ENCODE peak calls at places on chromosomes 2 and 18, in eight cellular contexts. One of them, this sample, is unnamed.

GRCh38 chr2:105732096-105732495 is 12.6 kb upstream of the NCK2 start:
- DNase-seq in IMR-90: no peak
- DNase-seq in coronary artery: no peak
- DNase-seq in ascending aorta: no peak
- DNase-seq in uterus: no peak
- DNase-seq in breast epithelium: no peak
- DNase-seq in right atrium auricular region: no peak
- DNase-seq in bronchial epithelial cell: peak
- DNase-seq in this sample: peak

GRCh38 chr2:191061381-191061982 is 47.5 kb upstream of the STAT1 start:
- DNase-seq in right atrium auricular region: no peak
- DNase-seq in coronary artery: no peak
- DNase-seq in ascending aorta: no peak
- DNase-seq in uterus: no peak
- DNase-seq in breast epithelium: no peak
- DNase-seq in bronchial epithelial cell: no peak
- DNase-seq in IMR-90: no peak
- DNase-seq in this sample: no peak

GRCh38 chr2:172549131-172549530 is 6.8 kb upstream of the PDK1 start:
- DNase-seq in breast epithelium: no peak
- DNase-seq in bronchial epithelial cell: no peak
- DNase-seq in IMR-90: no peak
- DNase-seq in coronary artery: no peak
- DNase-seq in right atrium auricular region: no peak
- DNase-seq in ascending aorta: no peak
- DNase-seq in uterus: no peak
- DNase-seq in this sample: no peak

GRCh38 chr2:158984554-158985207 is 16.2 kb downstream of the TANC1 start:
- DNase-seq in ascending aorta: no peak
- DNase-seq in uterus: no peak
- DNase-seq in right atrium auricular region: no peak
- DNase-seq in bronchial epithelial cell: no peak
- DNase-seq in IMR-90: peak
- DNase-seq in coronary artery: no peak
- DNase-seq in breast epithelium: no peak
- DNase-seq in this sample: peak

GRCh38 chr2:11326692-11327211 is 17.7 kb downstream of the ROCK2 start:
- DNase-seq in breast epithelium: no peak
- DNase-seq in right atrium auricular region: no peak
- DNase-seq in ascending aorta: no peak
- DNase-seq in IMR-90: no peak
- DNase-seq in coronary artery: no peak
- DNase-seq in uterus: no peak
- DNase-seq in bronchial epithelial cell: no peak
- DNase-seq in this sample: no peak

GRCh38 chr2:124024491-124025348 is at the start of gene CNTNAP5:
- DNase-seq in coronary artery: no peak
- DNase-seq in uterus: no peak
- DNase-seq in IMR-90: no peak
- DNase-seq in bronchial epithelial cell: peak
- DNase-seq in right atrium auricular region: no peak
- DNase-seq in breast epithelium: peak
- DNase-seq in ascending aorta: no peak
- DNase-seq in this sample: peak

GRCh38 chr18:11987527-11987926 is 6.2 kb downstream of the IMPA2 start:
- DNase-seq in ascending aorta: no peak
- DNase-seq in breast epithelium: no peak
- DNase-seq in uterus: no peak
- DNase-seq in IMR-90: peak
- DNase-seq in coronary artery: no peak
- DNase-seq in bronchial epithelial cell: no peak
- DNase-seq in right atrium auricular region: no peak
- DNase-seq in this sample: no peak

GRCh38 chr2:122960727-122961641 is 1064.1 kb upstream of the CNTNAP5 start:
- DNase-seq in breast epithelium: no peak
- DNase-seq in uterus: no peak
- DNase-seq in coronary artery: no peak
- DNase-seq in ascending aorta: no peak
- DNase-seq in right atrium auricular region: no peak
- DNase-seq in bronchial epithelial cell: peak
- DNase-seq in IMR-90: no peak
- DNase-seq in this sample: peak

GRCh38 chr2:61218817-61219170 is 56.8 kb downstream of the C2orf74 start:
- DNase-seq in right atrium auricular region: no peak
- DNase-seq in bronchial epithelial cell: peak
- DNase-seq in breast epithelium: no peak
- DNase-seq in IMR-90: no peak
- DNase-seq in uterus: no peak
- DNase-seq in coronary artery: no peak
- DNase-seq in ascending aorta: no peak
- DNase-seq in this sample: peak

GRCh38 chr18:74019864-74020263 is 127.8 kb downstream of the FBXO15 start:
- DNase-seq in coronary artery: no peak
- DNase-seq in ascending aorta: no peak
- DNase-seq in breast epithelium: no peak
- DNase-seq in uterus: no peak
- DNase-seq in IMR-90: no peak
- DNase-seq in right atrium auricular region: no peak
- DNase-seq in bronchial epithelial cell: no peak
- DNase-seq in this sample: peak

GRCh38 chr2:35963344-35963743 is 392.2 kb upstream of the CRIM1 start:
- DNase-seq in uterus: no peak
- DNase-seq in right atrium auricular region: no peak
- DNase-seq in ascending aorta: no peak
- DNase-seq in IMR-90: no peak
- DNase-seq in bronchial epithelial cell: no peak
- DNase-seq in breast epithelium: no peak
- DNase-seq in coronary artery: no peak
- DNase-seq in this sample: no peak

GRCh38 chr2:143607446-143608110 is 478.4 kb downstream of the ARHGAP15 start:
- DNase-seq in coronary artery: no peak
- DNase-seq in right atrium auricular region: no peak
- DNase-seq in ascending aorta: no peak
- DNase-seq in IMR-90: peak
- DNase-seq in uterus: no peak
- DNase-seq in breast epithelium: no peak
- DNase-seq in bronchial epithelial cell: no peak
- DNase-seq in this sample: no peak

GRCh38 chr18:77052297-77052645 is 80.3 kb downstream of the MBP start:
- DNase-seq in coronary artery: no peak
- DNase-seq in right atrium auricular region: no peak
- DNase-seq in uterus: no peak
- DNase-seq in IMR-90: no peak
- DNase-seq in ascending aorta: no peak
- DNase-seq in bronchial epithelial cell: no peak
- DNase-seq in breast epithelium: no peak
- DNase-seq in this sample: no peak

GRCh38 chr2:43524180-43524965 is 71.5 kb downstream of the THADA start:
- DNase-seq in right atrium auricular region: no peak
- DNase-seq in ascending aorta: no peak
- DNase-seq in IMR-90: peak
- DNase-seq in coronary artery: no peak
- DNase-seq in uterus: peak
- DNase-seq in bronchial epithelial cell: no peak
- DNase-seq in breast epithelium: no peak
- DNase-seq in this sample: no peak

GRCh38 chr2:43519711-43520221 is 76.1 kb downstream of the THADA start:
- DNase-seq in breast epithelium: no peak
- DNase-seq in IMR-90: peak
- DNase-seq in coronary artery: no peak
- DNase-seq in uterus: no peak
- DNase-seq in ascending aorta: no peak
- DNase-seq in bronchial epithelial cell: peak
- DNase-seq in right atrium auricular region: no peak
- DNase-seq in this sample: peak

GRCh38 chr2:43521568-43521967 is 74.3 kb downstream of the THADA start:
- DNase-seq in uterus: no peak
- DNase-seq in right atrium auricular region: no peak
- DNase-seq in coronary artery: no peak
- DNase-seq in IMR-90: no peak
- DNase-seq in breast epithelium: no peak
- DNase-seq in ascending aorta: no peak
- DNase-seq in bronchial epithelial cell: no peak
- DNase-seq in this sample: no peak

GRCh38 chr2:43520919-43521318 is 74.9 kb downstream of the THADA start:
- DNase-seq in ascending aorta: no peak
- DNase-seq in breast epithelium: no peak
- DNase-seq in uterus: no peak
- DNase-seq in IMR-90: no peak
- DNase-seq in bronchial epithelial cell: no peak
- DNase-seq in coronary artery: no peak
- DNase-seq in right atrium auricular region: no peak
- DNase-seq in this sample: no peak

DNA sequence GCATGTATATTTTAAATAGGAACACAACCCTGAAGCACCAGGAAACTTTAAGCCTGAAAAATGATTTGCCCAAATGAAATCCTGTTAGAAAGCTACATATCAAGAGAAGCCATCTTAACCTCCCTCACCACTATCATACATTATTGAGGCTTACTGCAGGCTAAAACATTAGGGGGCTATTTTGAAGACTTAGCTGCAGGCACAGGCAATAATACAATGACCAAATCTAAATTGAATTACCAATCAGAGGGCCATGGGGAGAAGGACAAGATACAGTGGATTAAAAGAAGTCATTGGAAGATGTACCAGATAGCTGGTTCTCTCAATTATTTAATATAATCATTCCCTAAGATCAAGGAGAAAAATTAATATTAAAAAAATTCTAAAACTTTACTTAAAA is 73.7 kb downstream of the THADA start:
- DNase-seq in breast epithelium: no peak
- DNase-seq in right atrium auricular region: no peak
- DNase-seq in IMR-90: no peak
- DNase-seq in bronchial epithelial cell: no peak
- DNase-seq in coronary artery: no peak
- DNase-seq in uterus: no peak
- DNase-seq in ascending aorta: no peak
- DNase-seq in this sample: no peak
- H3K4me3 ChIP-seq in breast epithelium: no peak
- H3K4me3 ChIP-seq in right atrium auricular region: no peak
- H3K4me3 ChIP-seq in IMR-90: no peak
- H3K4me3 ChIP-seq in bronchial epithelial cell: no peak
- H3K4me3 ChIP-seq in coronary artery: no peak
- H3K4me3 ChIP-seq in uterus: no peak
- H3K4me3 ChIP-seq in ascending aorta: no peak
- H3K4me3 ChIP-seq in this sample: no peak

GRCh38 chr2:46171996-46172546 is 125.1 kb upstream of the EPAS1 start:
- DNase-seq in uterus: no peak
- DNase-seq in right atrium auricular region: no peak
- DNase-seq in coronary artery: peak
- DNase-seq in ascending aorta: no peak
- DNase-seq in bronchial epithelial cell: peak
- DNase-seq in breast epithelium: no peak
- DNase-seq in IMR-90: no peak
- DNase-seq in this sample: peak
- TF ChIP-seq CTCF in uterus: no peak
- TF ChIP-seq CTCF in right atrium auricular region: no peak
- TF ChIP-seq CTCF in coronary artery: no peak
- TF ChIP-seq CTCF in ascending aorta: no peak
- TF ChIP-seq CTCF in bronchial epithelial cell: peak
- TF ChIP-seq CTCF in breast epithelium: no peak
- TF ChIP-seq CTCF in IMR-90: no peak
- TF ChIP-seq CTCF in this sample: peak

GRCh38 chr18:36215577-36215976 is 28.3 kb downstream of the MOCOS start:
- DNase-seq in bronchial epithelial cell: no peak
- DNase-seq in uterus: no peak
- DNase-seq in coronary artery: peak
- DNase-seq in ascending aorta: no peak
- DNase-seq in breast epithelium: no peak
- DNase-seq in right atrium auricular region: no peak
- DNase-seq in IMR-90: no peak
- DNase-seq in this sample: no peak

GRCh38 chr18:36217348-36217747 is 30.1 kb downstream of the MOCOS start:
- DNase-seq in IMR-90: no peak
- DNase-seq in breast epithelium: no peak
- DNase-seq in bronchial epithelial cell: no peak
- DNase-seq in right atrium auricular region: no peak
- DNase-seq in ascending aorta: no peak
- DNase-seq in coronary artery: no peak
- DNase-seq in uterus: no peak
- DNase-seq in this sample: no peak

GRCh38 chr18:36212301-36212977 is 25.1 kb downstream of the MOCOS start:
- DNase-seq in bronchial epithelial cell: no peak
- DNase-seq in uterus: no peak
- DNase-seq in breast epithelium: no peak
- DNase-seq in IMR-90: peak
- DNase-seq in coronary artery: no peak
- DNase-seq in right atrium auricular region: no peak
- DNase-seq in ascending aorta: no peak
- DNase-seq in this sample: no peak

GRCh38 chr18:36212978-36213303 is 25.6 kb downstream of the MOCOS start:
- DNase-seq in IMR-90: no peak
- DNase-seq in right atrium auricular region: no peak
- DNase-seq in bronchial epithelial cell: no peak
- DNase-seq in coronary artery: no peak
- DNase-seq in uterus: no peak
- DNase-seq in ascending aorta: no peak
- DNase-seq in breast epithelium: no peak
- DNase-seq in this sample: no peak

GRCh38 chr18:36214811-36215210 is 27.5 kb downstream of the MOCOS start:
- DNase-seq in right atrium auricular region: no peak
- DNase-seq in IMR-90: no peak
- DNase-seq in coronary artery: no peak
- DNase-seq in breast epithelium: no peak
- DNase-seq in ascending aorta: no peak
- DNase-seq in bronchial epithelial cell: no peak
- DNase-seq in uterus: no peak
- DNase-seq in this sample: no peak
- H3K4me3 ChIP-seq in right atrium auricular region: no peak
- H3K4me3 ChIP-seq in IMR-90: no peak
- H3K4me3 ChIP-seq in coronary artery: no peak
- H3K4me3 ChIP-seq in breast epithelium: no peak
- H3K4me3 ChIP-seq in ascending aorta: no peak
- H3K4me3 ChIP-seq in bronchial epithelial cell: no peak
- H3K4me3 ChIP-seq in uterus: no peak
- H3K4me3 ChIP-seq in this sample: no peak

GRCh38 chr2:238517209-238517608 is 90.5 kb downstream of the ASB1 start:
- DNase-seq in uterus: no peak
- DNase-seq in right atrium auricular region: no peak
- DNase-seq in ascending aorta: no peak
- DNase-seq in bronchial epithelial cell: no peak
- DNase-seq in breast epithelium: no peak
- DNase-seq in coronary artery: no peak
- DNase-seq in IMR-90: no peak
- DNase-seq in this sample: no peak

GRCh38 chr2:238520359-238520886 is 93.7 kb downstream of the ASB1 start:
- DNase-seq in IMR-90: no peak
- DNase-seq in right atrium auricular region: no peak
- DNase-seq in breast epithelium: no peak
- DNase-seq in coronary artery: no peak
- DNase-seq in ascending aorta: no peak
- DNase-seq in uterus: no peak
- DNase-seq in bronchial epithelial cell: no peak
- DNase-seq in this sample: no peak

GRCh38 chr2:238518828-238519186 is 92.1 kb downstream of the ASB1 start:
- DNase-seq in coronary artery: no peak
- DNase-seq in breast epithelium: no peak
- DNase-seq in right atrium auricular region: no peak
- DNase-seq in bronchial epithelial cell: no peak
- DNase-seq in ascending aorta: no peak
- DNase-seq in IMR-90: no peak
- DNase-seq in uterus: no peak
- DNase-seq in this sample: no peak

GRCh38 chr2:238521002-238521401 is 94.3 kb downstream of the ASB1 start:
- DNase-seq in IMR-90: no peak
- DNase-seq in uterus: no peak
- DNase-seq in bronchial epithelial cell: no peak
- DNase-seq in coronary artery: no peak
- DNase-seq in ascending aorta: no peak
- DNase-seq in breast epithelium: no peak
- DNase-seq in right atrium auricular region: no peak
- DNase-seq in this sample: no peak

GRCh38 chr2:238518127-238518827 is 91.5 kb downstream of the ASB1 start:
- DNase-seq in bronchial epithelial cell: no peak
- DNase-seq in right atrium auricular region: no peak
- DNase-seq in coronary artery: no peak
- DNase-seq in uterus: no peak
- DNase-seq in IMR-90: peak
- DNase-seq in breast epithelium: no peak
- DNase-seq in ascending aorta: no peak
- DNase-seq in this sample: no peak
- TF ChIP-seq CTCF in bronchial epithelial cell: no peak
- TF ChIP-seq CTCF in right atrium auricular region: no peak
- TF ChIP-seq CTCF in coronary artery: no peak
- TF ChIP-seq CTCF in uterus: no peak
- TF ChIP-seq CTCF in IMR-90: no peak
- TF ChIP-seq CTCF in breast epithelium: no peak
- TF ChIP-seq CTCF in ascending aorta: no peak
- TF ChIP-seq CTCF in this sample: no peak